ENCODE peak calls at places on chromosomes 16 and 17, in four cellular contexts. Z is upper lobe of right lung; C is CD8-positive, alpha-beta T cell; R is PC-3. D is an unnamed sample.

GRCh38 chr17:54771409-54771808 is 129.2 kb upstream of the TOM1L1 start:
- DNase-seq in C (no peak), Z (no peak), R (no peak), D (no peak)

GRCh38 chr17:73956595-73957465 is 246.6 kb upstream of the RPL38 start:
- DNase-seq in R (peak), C (peak), Z (peak), D (no peak)

GRCh38 chr17:31112001-31112661 is 17.4 kb downstream of the NF1 start:
- DNase-seq in R (no peak), Z (no peak), C (no peak), D (no peak)

GRCh38 chr16:79838860-79839259 is 238.3 kb upstream of the MAF start:
- DNase-seq in C (no peak), R (no peak), Z (no peak), D (no peak)

GRCh38 chr16:78925071-78925714 is 675.3 kb downstream of the MAF start:
- DNase-seq in Z (peak), C (no peak), R (no peak), D (peak)

GRCh38 chr17:37301288-37301687 is 74.5 kb upstream of the C17orf78 start:
- DNase-seq in Z (no peak), C (no peak), R (no peak), D (no peak)

GRCh38 chr16:3027983-3028715 is 4.3 kb downstream of the THOC6 start:
- DNase-seq in Z (peak), R (peak), C (peak), D (peak)

GRCh38 chr17:1047177-1047885 is 50.4 kb downstream of the TIMM22 start:
- DNase-seq in R (no peak), C (no peak), Z (peak), D (no peak)

GRCh38 chr17:34386925-34387550 is 24.0 kb upstream of the CCL1 start:
- DNase-seq in C (no peak), Z (no peak), R (no peak), D (no peak)

GRCh38 chr16:2926660-2927646 is 15.2 kb downstream of the FLYWCH1 start:
- DNase-seq in C (peak), Z (peak), R (peak), D (peak)

GRCh38 chr17:80625627-80626026 is 81.0 kb downstream of the RPTOR start:
- DNase-seq in C (no peak), R (no peak), Z (no peak), D (no peak)

GRCh38 chr17:2222901-2223616 is 80.5 kb downstream of the SMG6 start:
- DNase-seq in Z (no peak), C (peak), R (no peak), D (peak)

GRCh38 chr17:48995871-48996695 is 1.1 kb upstream of the IGF2BP1 start:
- DNase-seq in Z (no peak), R (no peak), C (no peak), D (no peak)

GRCh38 chr17:36665417-36665816 is 64.0 kb downstream of the MRM1 start:
- DNase-seq in C (no peak), Z (no peak), R (peak), D (no peak)

GRCh38 chr16:75506567-75506966 is 11.3 kb upstream of the CHST6 start:
- DNase-seq in Z (no peak), R (peak), C (no peak), D (no peak)

GRCh38 chr17:28397687-28398279 is 8.2 kb downstream of the SLC46A1 start:
- DNase-seq in R (no peak), Z (no peak), C (no peak), D (no peak)

GRCh38 chr16:81212830-81213465 is 25.5 kb upstream of the BCO1 start:
- DNase-seq in Z (no peak), C (no peak), R (no peak), D (no peak)

GRCh38 chr17:15398736-15399331 is 57.4 kb upstream of the TEKT3 start:
- DNase-seq in C (no peak), R (peak), Z (no peak), D (no peak)

GRCh38 chr16:63530974-63531373 is 1494.7 kb upstream of the CDH8 start:
- DNase-seq in R (no peak), C (no peak), Z (no peak), D (no peak)

GRCh38 chr16:79607587-79607986 is 7.0 kb upstream of the MAF start:
- DNase-seq in C (no peak), Z (no peak), R (peak), D (no peak)

GRCh38 chr17:4949321-4950074 is 1.2 kb upstream of the PFN1 start:
- DNase-seq in C (peak), Z (peak), R (peak), D (peak)

GRCh38 chr17:50931003-50931878 is 65.1 kb upstream of the TOB1 start:
- DNase-seq in R (peak), C (peak), Z (peak), D (peak)

GRCh38 chr17:40303706-40304450 is 5.1 kb upstream of the RARA start:
- DNase-seq in R (no peak), Z (no peak), C (no peak), D (no peak)

GRCh38 chr16:21994856-21995465 is 6.0 kb downstream of the PDZD9 start:
- DNase-seq in C (no peak), Z (no peak), R (no peak), D (no peak)

GRCh38 chr17:64205804-64206203 is 57.3 kb downstream of the TEX2 start:
- DNase-seq in C (no peak), Z (no peak), R (no peak), D (no peak)

GRCh38 chr17:34663714-34664113 is 84.3 kb downstream of the TMEM132E start:
- DNase-seq in Z (no peak), C (no peak), R (no peak), D (no peak)

GRCh38 chr16:3495166-3495565 is at the start of gene C16orf90:
- DNase-seq in R (no peak), Z (peak), C (no peak), D (no peak)

GRCh38 chr17:21283482-21284318 is 811 bp upstream of the MAP2K3 start:
- DNase-seq in Z (no peak), C (no peak), R (peak), D (no peak)

GRCh38 chr16:58194790-58195189 is 3.1 kb downstream of the CSNK2A2 start:
- DNase-seq in C (no peak), Z (no peak), R (no peak), D (no peak)

GRCh38 chr16:67162439-67163163 is 1.9 kb upstream of the HSF4 start:
- DNase-seq in R (no peak), Z (no peak), C (no peak), D (no peak)

GRCh38 chr16:13036600-13036999 is 135.2 kb downstream of the SHISA9 start:
- DNase-seq in C (peak), Z (no peak), R (peak), D (no peak)

GRCh38 chr17:49738456-49739163 is 25.3 kb downstream of the FAM117A start:
- DNase-seq in C (no peak), Z (no peak), R (no peak), D (no peak)

GRCh38 chr17:59746849-59747445 is 39.5 kb downstream of the VMP1 start:
- DNase-seq in C (no peak), R (peak), Z (no peak), D (peak)
- TF ChIP-seq CTCF in C (peak), R (peak), Z (peak), D (peak)

DNA sequence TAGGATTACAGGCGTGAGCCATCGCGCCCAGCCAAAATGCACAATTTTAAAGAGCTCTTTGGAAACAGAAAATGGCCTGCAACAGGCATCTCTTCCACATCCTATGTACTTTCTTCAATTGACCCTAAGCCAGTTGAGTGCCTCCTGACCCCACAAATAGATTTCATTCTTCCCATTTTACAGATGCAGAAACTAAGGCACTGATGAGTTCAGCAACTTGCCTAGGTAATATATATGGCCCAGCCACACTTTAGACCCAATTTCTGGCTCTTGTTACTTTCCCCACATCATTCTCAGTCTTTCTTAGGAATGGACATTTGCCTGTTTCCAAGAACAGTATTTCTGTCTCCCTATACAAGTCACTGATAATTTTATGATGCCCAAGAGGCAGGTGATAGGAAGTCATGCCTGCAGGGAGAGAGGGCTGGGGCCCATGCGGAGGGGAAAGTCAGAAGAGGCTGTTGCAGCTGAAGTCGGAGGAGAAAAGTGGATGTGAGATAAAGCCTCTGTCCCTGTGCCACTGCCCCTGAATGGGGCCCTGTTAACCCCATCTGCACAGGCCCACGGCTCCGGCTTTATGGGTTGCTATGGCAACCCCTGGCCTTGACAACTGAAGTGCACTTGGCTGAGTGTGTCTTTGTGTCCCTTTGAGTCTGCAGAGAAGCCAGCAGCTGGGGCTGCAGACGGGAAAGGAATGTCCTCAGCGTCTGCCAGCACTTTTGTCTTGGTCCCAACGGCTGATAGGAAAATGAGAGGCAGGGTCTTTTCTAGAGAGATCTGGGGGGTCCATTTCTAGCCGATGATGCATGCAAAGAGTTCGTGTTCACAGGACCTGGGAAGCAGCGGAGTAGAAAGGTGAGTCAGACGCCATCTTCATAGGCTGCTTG is 45.9 kb downstream of the ABAT start:
- DNase-seq in R (no peak), C (no peak), Z (no peak), D (no peak)
- H3K4me3 ChIP-seq in R (no peak), C (no peak), Z (no peak), D (no peak)

GRCh38 chr16:47460755-47461597 is at the start of the genes ITFG1 and PHKB:
- DNase-seq in R (peak), Z (peak), C (peak), D (peak)
- TF ChIP-seq CTCF in R (no peak), Z (no peak), C (no peak), D (no peak)

DNA sequence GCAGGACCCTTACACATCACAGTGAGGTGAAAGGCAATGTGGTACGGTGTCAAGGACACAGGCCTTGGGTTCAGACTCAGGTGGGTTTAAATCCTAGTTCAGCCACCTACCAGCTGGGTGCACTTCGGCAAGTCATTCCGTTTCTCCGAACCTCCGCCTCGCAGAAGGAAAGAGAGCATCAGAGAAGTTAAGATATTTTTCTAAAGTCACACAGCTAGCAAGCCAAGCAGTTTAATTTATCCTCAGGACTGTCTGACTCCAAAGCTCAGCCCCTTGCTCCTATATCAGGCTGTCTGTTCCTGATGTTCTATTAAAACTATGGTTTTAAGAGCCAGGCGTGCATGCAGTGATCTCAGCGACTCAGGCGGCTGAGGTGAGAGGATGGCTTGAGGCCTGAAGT is 65.1 kb downstream of the GP2 start:
- DNase-seq in R (no peak), C (no peak), Z (no peak), D (no peak)
- H3K4me3 ChIP-seq in R (no peak), C (no peak), Z (no peak), D (no peak)

DNA sequence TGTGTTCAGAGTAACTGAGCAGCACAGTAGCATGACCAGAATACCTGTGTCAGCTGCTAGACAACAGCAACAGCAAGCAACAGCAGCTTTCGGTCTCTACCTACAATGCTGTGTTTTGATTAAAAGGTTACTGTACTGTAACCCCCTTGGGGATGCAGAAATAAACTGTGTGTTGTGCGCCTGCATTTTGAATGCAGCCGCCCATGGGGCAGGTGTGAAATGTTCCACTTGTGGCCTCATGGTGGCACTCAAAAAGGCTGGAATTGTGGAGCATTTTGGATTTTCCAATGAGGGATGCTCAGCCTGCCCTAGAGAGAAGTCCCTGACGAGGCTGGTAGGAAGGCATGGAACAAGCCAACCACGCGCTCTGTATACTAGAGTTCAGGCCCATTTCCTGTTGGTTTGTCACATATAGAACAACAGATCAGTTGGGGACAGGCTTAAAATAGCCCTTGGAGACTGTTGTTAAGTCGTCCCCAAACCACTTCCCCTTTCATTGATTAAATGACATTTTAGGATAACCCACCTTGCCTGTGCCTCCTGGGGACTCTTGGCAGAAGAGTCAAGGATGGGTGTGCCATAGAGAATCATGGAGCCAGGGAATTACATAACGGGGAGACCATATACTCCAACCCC is 27.1 kb downstream of the SCPEP1 start:
- DNase-seq in Z (no peak), C (no peak), R (peak), D (peak)
- TF ChIP-seq CTCF in Z (peak), C (no peak), R (peak), D (peak)

DNA sequence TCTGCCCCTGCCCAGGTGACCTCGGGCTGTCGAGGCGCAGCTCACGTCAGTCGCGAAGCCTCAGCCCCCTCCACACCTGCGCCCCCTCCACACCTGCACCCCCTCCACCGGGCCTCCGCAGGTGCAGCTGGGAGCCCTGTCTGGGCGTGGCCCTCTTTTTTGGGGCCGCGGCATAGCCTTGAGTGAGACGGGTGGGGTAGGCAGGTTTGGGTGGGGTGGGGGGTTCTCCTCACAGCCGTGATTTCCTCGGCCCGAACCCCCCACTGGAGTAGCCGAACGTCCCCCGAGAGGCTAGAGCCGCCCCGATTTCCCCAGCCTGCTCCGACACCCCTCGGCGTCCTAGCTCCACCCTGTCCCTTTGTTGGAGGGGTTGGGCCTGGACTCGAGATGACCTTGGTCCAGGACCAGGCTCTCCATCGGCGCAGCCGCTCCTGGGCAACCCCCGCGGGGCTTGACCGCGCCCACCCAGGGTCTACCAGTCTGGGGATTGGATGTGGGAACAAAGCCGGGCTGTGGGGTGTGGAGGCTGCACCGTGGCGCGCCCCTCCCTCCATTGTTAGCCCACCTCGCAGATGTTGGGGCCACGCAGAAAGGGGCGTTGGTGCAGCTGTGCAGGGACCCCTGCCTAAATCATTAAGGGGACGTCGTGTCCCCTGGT is 627 bp downstream of the TUBB3 start:
- DNase-seq in C (no peak), Z (no peak), R (no peak), D (no peak)
- H3K4me3 ChIP-seq in C (no peak), Z (peak), R (peak), D (peak)

DNA sequence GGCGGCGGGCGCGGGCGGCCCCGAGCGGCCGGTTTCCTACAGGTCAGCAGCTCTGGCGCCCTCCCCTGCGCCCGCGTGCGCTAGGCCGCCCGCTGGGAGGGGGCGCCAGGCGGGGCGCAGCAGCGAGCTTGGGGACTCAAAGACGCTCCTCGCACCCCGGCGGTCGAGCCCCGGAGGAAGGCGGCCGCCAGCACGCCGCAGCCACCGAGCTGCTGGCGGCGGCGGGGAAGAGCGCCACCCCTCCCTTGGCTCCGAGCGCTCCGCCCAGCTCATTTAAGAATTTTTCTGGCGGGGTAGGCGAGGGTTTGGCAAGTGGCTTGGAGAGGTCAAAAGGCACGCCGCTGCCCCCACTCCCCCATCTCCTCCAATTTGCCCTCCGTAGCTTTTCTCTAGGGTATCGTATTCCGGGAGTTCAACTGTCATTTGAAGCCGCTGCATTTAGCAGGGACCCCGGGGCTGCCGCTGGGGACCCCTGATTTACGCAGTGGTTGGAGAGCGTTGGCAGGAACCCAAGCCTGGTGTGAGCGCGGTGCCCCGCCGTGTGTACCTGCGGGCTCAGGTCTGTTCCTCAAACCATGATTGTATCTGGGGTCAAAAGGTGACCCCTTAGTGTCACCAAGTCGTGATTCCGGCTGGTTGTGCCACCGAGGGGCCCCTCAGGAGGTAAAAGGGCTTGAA is 59.5 kb upstream of the GSE1 start:
- DNase-seq in C (peak), Z (peak), R (peak), D (no peak)
- TF ChIP-seq CTCF in C (no peak), Z (peak), R (peak), D (peak)

GRCh38 chr16:50245417-50246298 is 20.7 kb upstream of the ADCY7 start:
- DNase-seq in R (peak), C (peak), Z (peak), D (no peak)
- H3K4me3 ChIP-seq in R (peak), C (peak), Z (peak), D (peak)